ENCODE peak calls at places on chromosome 6, in four cellular contexts. One of them, this sample, is unnamed.

GRCh38 chr6:5905431-5906339 is 101.0 kb downstream of the NRN1 start:
- DNase-seq in AG20443: peak
- DNase-seq in stimulated activated CD8-positive, alpha-beta memory T cell treated with anti-CD3 and anti-CD28 coated beads, Interleukin-7, amount 100 ng/mL, for 4 hours: no peak
- DNase-seq in AG08396: peak
- DNase-seq in this sample: peak

GRCh38 chr6:11275598-11275997 is 43.1 kb upstream of the NEDD9 start:
- DNase-seq in AG20443: no peak
- DNase-seq in stimulated activated CD8-positive, alpha-beta memory T cell treated with anti-CD3 and anti-CD28 coated beads, Interleukin-7, amount 100 ng/mL, for 4 hours: no peak
- DNase-seq in AG08396: no peak
- DNase-seq in this sample: no peak

GRCh38 chr6:158781692-158782373 is 37.3 kb downstream of the EZR start:
- DNase-seq in AG20443: no peak
- DNase-seq in stimulated activated CD8-positive, alpha-beta memory T cell treated with anti-CD3 and anti-CD28 coated beads, Interleukin-7, amount 100 ng/mL, for 4 hours: no peak
- DNase-seq in AG08396: no peak
- DNase-seq in this sample: no peak

GRCh38 chr6:109010703-109011102 is 83.9 kb downstream of the SESN1 start:
- DNase-seq in AG20443: no peak
- DNase-seq in stimulated activated CD8-positive, alpha-beta memory T cell treated with anti-CD3 and anti-CD28 coated beads, Interleukin-7, amount 100 ng/mL, for 4 hours: no peak
- DNase-seq in AG08396: no peak
- DNase-seq in this sample: no peak

GRCh38 chr6:22298393-22299010 is 1.7 kb upstream of the PRL start:
- DNase-seq in AG20443: no peak
- DNase-seq in stimulated activated CD8-positive, alpha-beta memory T cell treated with anti-CD3 and anti-CD28 coated beads, Interleukin-7, amount 100 ng/mL, for 4 hours: no peak
- DNase-seq in AG08396: no peak
- DNase-seq in this sample: no peak

GRCh38 chr6:372336-372911 is 19.1 kb upstream of the IRF4 start:
- DNase-seq in AG20443: no peak
- DNase-seq in stimulated activated CD8-positive, alpha-beta memory T cell treated with anti-CD3 and anti-CD28 coated beads, Interleukin-7, amount 100 ng/mL, for 4 hours: no peak
- DNase-seq in AG08396: no peak
- DNase-seq in this sample: no peak

GRCh38 chr6:79713701-79714322 is 82.7 kb downstream of the SH3BGRL2 start:
- DNase-seq in AG20443: peak
- DNase-seq in stimulated activated CD8-positive, alpha-beta memory T cell treated with anti-CD3 and anti-CD28 coated beads, Interleukin-7, amount 100 ng/mL, for 4 hours: peak
- DNase-seq in AG08396: peak
- DNase-seq in this sample: peak

GRCh38 chr6:132764370-132764769 is 6.7 kb upstream of the VNN2 start:
- DNase-seq in AG20443: peak
- DNase-seq in stimulated activated CD8-positive, alpha-beta memory T cell treated with anti-CD3 and anti-CD28 coated beads, Interleukin-7, amount 100 ng/mL, for 4 hours: no peak
- DNase-seq in AG08396: peak
- DNase-seq in this sample: peak

GRCh38 chr6:145028144-145028818 is 707.0 kb downstream of the EPM2A start:
- DNase-seq in AG20443: peak
- DNase-seq in stimulated activated CD8-positive, alpha-beta memory T cell treated with anti-CD3 and anti-CD28 coated beads, Interleukin-7, amount 100 ng/mL, for 4 hours: no peak
- DNase-seq in AG08396: no peak
- DNase-seq in this sample: no peak

GRCh38 chr6:122151066-122151465 is 248.4 kb upstream of the HSF2 start:
- DNase-seq in AG20443: no peak
- DNase-seq in stimulated activated CD8-positive, alpha-beta memory T cell treated with anti-CD3 and anti-CD28 coated beads, Interleukin-7, amount 100 ng/mL, for 4 hours: no peak
- DNase-seq in AG08396: no peak
- DNase-seq in this sample: no peak

This sample was measured in MG63.